ENCODE peak calls at places on chromosome 18, in five cellular contexts. U is stimulated activated CD4-positive, alpha-beta T cell treated with anti-CD3 and anti-CD28 coated beads, Interleukin-12 subunit alpha, Interleukin-12 subunit beta, amount 100 ng/mL, for 48 hours; D is NCI-H187; I is activated CD8-positive, alpha-beta memory T cell treated with anti-CD3 and anti-CD28 coated beads for 4 hours; R is tibial nerve. V is an unnamed sample.

GRCh38 chr18:41593276-41593675 is 361.8 kb upstream of the PIK3C3 start:
- DNase-seq in U (no peak), D (no peak), I (no peak), R (no peak), V (peak)

GRCh38 chr18:42087195-42087594 is 132.2 kb downstream of the PIK3C3 start:
- DNase-seq in U (no peak), D (no peak), I (no peak), R (no peak), V (no peak)

GRCh38 chr18:35045121-35045520 is 3.9 kb downstream of the MAPRE2 start:
- DNase-seq in U (no peak), D (no peak), I (no peak), R (no peak), V (no peak)

GRCh38 chr18:8399138-8399537 is 210.1 kb upstream of the RAB12 start:
- DNase-seq in U (no peak), D (no peak), I (no peak), R (no peak), V (no peak)

GRCh38 chr18:26227051-26227672 is 917 bp downstream of the TAF4B start:
- DNase-seq in U (no peak), D (no peak), I (no peak), R (no peak), V (no peak)

GRCh38 chr18:45916302-45916701 is 50.8 kb downstream of the EPG5 start:
- DNase-seq in U (no peak), D (no peak), I (no peak), R (no peak), V (no peak)

GRCh38 chr18:39960545-39960944 is 1994.5 kb upstream of the PIK3C3 start:
- DNase-seq in U (no peak), D (no peak), I (no peak), R (no peak), V (no peak)

GRCh38 chr18:59148192-59148591 is 8.5 kb downstream of the SEC11C start:
- DNase-seq in U (no peak), D (peak), I (no peak), R (no peak), V (no peak)

GRCh38 chr18:21918693-21919092 is 178.1 kb downstream of the MIB1 start:
- DNase-seq in U (no peak), D (no peak), I (no peak), R (no peak), V (no peak)

GRCh38 chr18:76823166-76823539 is 796 bp downstream of the ZNF236 start:
- DNase-seq in U (no peak), D (no peak), I (no peak), R (no peak), V (no peak)

GRCh38 chr18:55509631-55510372 is 78.2 kb downstream of the TCF4 start:
- DNase-seq in U (no peak), D (no peak), I (no peak), R (no peak), V (peak)

GRCh38 chr18:9575558-9575957 is 38.8 kb downstream of the PPP4R1 start:
- DNase-seq in U (no peak), D (peak), I (no peak), R (peak), V (peak)

GRCh38 chr18:34909637-34910364 is 131.4 kb upstream of the MAPRE2 start:
- DNase-seq in U (no peak), D (no peak), I (no peak), R (no peak), V (no peak)

GRCh38 chr18:32911660-32912284 is 138.9 kb upstream of the KLHL14 start:
- DNase-seq in U (no peak), D (no peak), I (no peak), R (no peak), V (no peak)

GRCh38 chr18:9233771-9234440 is 97.3 kb downstream of the ANKRD12 start:
- DNase-seq in U (no peak), D (no peak), I (no peak), R (no peak), V (no peak)

GRCh38 chr18:12492907-12493306 is 85.2 kb downstream of the PRELID3A start:
- DNase-seq in U (no peak), D (no peak), I (no peak), R (no peak), V (no peak)

GRCh38 chr18:62450546-62451395 is 72.1 kb upstream of the ZCCHC2 start:
- DNase-seq in U (no peak), D (no peak), I (no peak), R (peak), V (peak)

GRCh38 chr18:2971741-2972552 is 41.0 kb downstream of the LPIN2 start:
- DNase-seq in U (no peak), D (no peak), I (peak), R (no peak), V (no peak)

GRCh38 chr18:25310045-25310444 is 41.9 kb downstream of the ZNF521 start:
- DNase-seq in U (no peak), D (no peak), I (no peak), R (no peak), V (no peak)

GRCh38 chr18:27921904-27922541 is 254.9 kb downstream of the CDH2 start:
- DNase-seq in U (no peak), D (no peak), I (no peak), R (no peak), V (peak)

GRCh38 chr18:24995738-24996137 is 356.2 kb downstream of the ZNF521 start:
- DNase-seq in U (no peak), D (no peak), I (no peak), R (no peak), V (no peak)

GRCh38 chr18:32328379-32328778 is 138.5 kb downstream of the MEP1B start:
- DNase-seq in U (no peak), D (no peak), I (no peak), R (no peak), V (no peak)

V was measured in retinal pigment epithelial cell.